ENCODE peak calls at places on chromosome 10, in six cellular contexts. One of them, this sample, is unnamed.

GRCh38 chr10:70315276-70315675 is 31.5 kb upstream of the NPFFR1 start:
- DNase-seq in activated CD4-positive, alpha-beta T cell treated with anti-CD3 and anti-CD28 coated beads, Interleukin-2, amount 50 U/mL, for 4 hours: no peak
- DNase-seq in NCI-H460: no peak
- DNase-seq in cardiac muscle cell: no peak
- DNase-seq in AG04450: no peak
- DNase-seq in uterus: no peak
- DNase-seq in this sample: no peak

GRCh38 chr10:104257235-104257634 is 2.5 kb downstream of the GSTO1 start:
- DNase-seq in activated CD4-positive, alpha-beta T cell treated with anti-CD3 and anti-CD28 coated beads, Interleukin-2, amount 50 U/mL, for 4 hours: no peak
- DNase-seq in NCI-H460: no peak
- DNase-seq in cardiac muscle cell: no peak
- DNase-seq in AG04450: no peak
- DNase-seq in uterus: no peak
- DNase-seq in this sample: no peak

GRCh38 chr10:44125879-44126675 is 258.8 kb downstream of the CXCL12 start:
- DNase-seq in activated CD4-positive, alpha-beta T cell treated with anti-CD3 and anti-CD28 coated beads, Interleukin-2, amount 50 U/mL, for 4 hours: no peak
- DNase-seq in NCI-H460: no peak
- DNase-seq in cardiac muscle cell: peak
- DNase-seq in AG04450: peak
- DNase-seq in uterus: no peak
- DNase-seq in this sample: no peak

GRCh38 chr10:50362547-50363125 is 111.3 kb upstream of the ASAH2 start:
- DNase-seq in activated CD4-positive, alpha-beta T cell treated with anti-CD3 and anti-CD28 coated beads, Interleukin-2, amount 50 U/mL, for 4 hours: no peak
- DNase-seq in NCI-H460: no peak
- DNase-seq in cardiac muscle cell: no peak
- DNase-seq in AG04450: no peak
- DNase-seq in uterus: no peak
- DNase-seq in this sample: no peak

GRCh38 chr10:102641398-102641797 is 2.9 kb upstream of the TRIM8 start:
- DNase-seq in activated CD4-positive, alpha-beta T cell treated with anti-CD3 and anti-CD28 coated beads, Interleukin-2, amount 50 U/mL, for 4 hours: no peak
- DNase-seq in NCI-H460: no peak
- DNase-seq in cardiac muscle cell: no peak
- DNase-seq in AG04450: no peak
- DNase-seq in uterus: no peak
- DNase-seq in this sample: no peak

GRCh38 chr10:86164216-86164774 is 202.3 kb downstream of the GRID1 start:
- DNase-seq in activated CD4-positive, alpha-beta T cell treated with anti-CD3 and anti-CD28 coated beads, Interleukin-2, amount 50 U/mL, for 4 hours: no peak
- DNase-seq in NCI-H460: no peak
- DNase-seq in cardiac muscle cell: no peak
- DNase-seq in AG04450: no peak
- DNase-seq in uterus: no peak
- DNase-seq in this sample: no peak

GRCh38 chr10:91311601-91312000 is 91.1 kb downstream of the PCGF5 start:
- DNase-seq in activated CD4-positive, alpha-beta T cell treated with anti-CD3 and anti-CD28 coated beads, Interleukin-2, amount 50 U/mL, for 4 hours: no peak
- DNase-seq in NCI-H460: no peak
- DNase-seq in cardiac muscle cell: no peak
- DNase-seq in AG04450: no peak
- DNase-seq in uterus: no peak
- DNase-seq in this sample: no peak

GRCh38 chr10:69217119-69217754 is 2.9 kb upstream of the HKDC1 start:
- DNase-seq in activated CD4-positive, alpha-beta T cell treated with anti-CD3 and anti-CD28 coated beads, Interleukin-2, amount 50 U/mL, for 4 hours: no peak
- DNase-seq in NCI-H460: peak
- DNase-seq in cardiac muscle cell: peak
- DNase-seq in AG04450: peak
- DNase-seq in uterus: no peak
- DNase-seq in this sample: no peak

GRCh38 chr10:33253411-33253810 is 81.1 kb downstream of the NRP1 start:
- DNase-seq in activated CD4-positive, alpha-beta T cell treated with anti-CD3 and anti-CD28 coated beads, Interleukin-2, amount 50 U/mL, for 4 hours: no peak
- DNase-seq in NCI-H460: no peak
- DNase-seq in cardiac muscle cell: no peak
- DNase-seq in AG04450: no peak
- DNase-seq in uterus: no peak
- DNase-seq in this sample: no peak

GRCh38 chr10:49605939-49606509 is 4.1 kb upstream of the SLC18A3 start:
- DNase-seq in activated CD4-positive, alpha-beta T cell treated with anti-CD3 and anti-CD28 coated beads, Interleukin-2, amount 50 U/mL, for 4 hours: no peak
- DNase-seq in NCI-H460: no peak
- DNase-seq in cardiac muscle cell: no peak
- DNase-seq in AG04450: no peak
- DNase-seq in uterus: no peak
- DNase-seq in this sample: no peak

GRCh38 chr10:124283215-124284046 is 135.3 kb downstream of the OAT start:
- DNase-seq in activated CD4-positive, alpha-beta T cell treated with anti-CD3 and anti-CD28 coated beads, Interleukin-2, amount 50 U/mL, for 4 hours: no peak
- DNase-seq in NCI-H460: no peak
- DNase-seq in cardiac muscle cell: no peak
- DNase-seq in AG04450: no peak
- DNase-seq in uterus: no peak
- DNase-seq in this sample: no peak

GRCh38 chr10:69061305-69062161 is 26.4 kb upstream of the SRGN start:
- DNase-seq in activated CD4-positive, alpha-beta T cell treated with anti-CD3 and anti-CD28 coated beads, Interleukin-2, amount 50 U/mL, for 4 hours: no peak
- DNase-seq in NCI-H460: peak
- DNase-seq in cardiac muscle cell: peak
- DNase-seq in AG04450: peak
- DNase-seq in uterus: peak
- DNase-seq in this sample: peak

GRCh38 chr10:6770846-6771245 is 190.8 kb upstream of the PRKCQ start:
- DNase-seq in activated CD4-positive, alpha-beta T cell treated with anti-CD3 and anti-CD28 coated beads, Interleukin-2, amount 50 U/mL, for 4 hours: no peak
- DNase-seq in NCI-H460: no peak
- DNase-seq in cardiac muscle cell: no peak
- DNase-seq in AG04450: no peak
- DNase-seq in uterus: no peak
- DNase-seq in this sample: no peak

GRCh38 chr10:66928000-66928770 is 2.3 kb downstream of the LRRTM3 start:
- DNase-seq in activated CD4-positive, alpha-beta T cell treated with anti-CD3 and anti-CD28 coated beads, Interleukin-2, amount 50 U/mL, for 4 hours: no peak
- DNase-seq in NCI-H460: no peak
- DNase-seq in cardiac muscle cell: peak
- DNase-seq in AG04450: no peak
- DNase-seq in uterus: no peak
- DNase-seq in this sample: peak

GRCh38 chr10:133247681-133248333 is 10.2 kb downstream of the VENTX start:
- DNase-seq in activated CD4-positive, alpha-beta T cell treated with anti-CD3 and anti-CD28 coated beads, Interleukin-2, amount 50 U/mL, for 4 hours: no peak
- DNase-seq in NCI-H460: no peak
- DNase-seq in cardiac muscle cell: peak
- DNase-seq in AG04450: no peak
- DNase-seq in uterus: no peak
- DNase-seq in this sample: no peak

GRCh38 chr10:133350950-133351329 is 3.8 kb downstream of the PRAP1 start:
- DNase-seq in activated CD4-positive, alpha-beta T cell treated with anti-CD3 and anti-CD28 coated beads, Interleukin-2, amount 50 U/mL, for 4 hours: no peak
- DNase-seq in NCI-H460: no peak
- DNase-seq in cardiac muscle cell: no peak
- DNase-seq in AG04450: no peak
- DNase-seq in uterus: no peak
- DNase-seq in this sample: no peak

GRCh38 chr10:22308390-22308789 is 7.8 kb upstream of the COMMD3 start:
- DNase-seq in activated CD4-positive, alpha-beta T cell treated with anti-CD3 and anti-CD28 coated beads, Interleukin-2, amount 50 U/mL, for 4 hours: no peak
- DNase-seq in NCI-H460: peak
- DNase-seq in cardiac muscle cell: peak
- DNase-seq in AG04450: no peak
- DNase-seq in uterus: no peak
- DNase-seq in this sample: no peak

GRCh38 chr10:116589911-116590310 is 848 bp upstream of the PNLIPRP1 start:
- DNase-seq in activated CD4-positive, alpha-beta T cell treated with anti-CD3 and anti-CD28 coated beads, Interleukin-2, amount 50 U/mL, for 4 hours: no peak
- DNase-seq in NCI-H460: no peak
- DNase-seq in cardiac muscle cell: no peak
- DNase-seq in AG04450: no peak
- DNase-seq in uterus: no peak
- DNase-seq in this sample: no peak

GRCh38 chr10:77530011-77530410 is 107.6 kb downstream of the KCNMA1 start:
- DNase-seq in activated CD4-positive, alpha-beta T cell treated with anti-CD3 and anti-CD28 coated beads, Interleukin-2, amount 50 U/mL, for 4 hours: no peak
- DNase-seq in NCI-H460: no peak
- DNase-seq in cardiac muscle cell: no peak
- DNase-seq in AG04450: no peak
- DNase-seq in uterus: no peak
- DNase-seq in this sample: no peak

GRCh38 chr10:80504158-80504811 is 33.4 kb upstream of the SH2D4B start:
- DNase-seq in activated CD4-positive, alpha-beta T cell treated with anti-CD3 and anti-CD28 coated beads, Interleukin-2, amount 50 U/mL, for 4 hours: no peak
- DNase-seq in NCI-H460: no peak
- DNase-seq in cardiac muscle cell: no peak
- DNase-seq in AG04450: no peak
- DNase-seq in uterus: no peak
- DNase-seq in this sample: no peak

GRCh38 chr10:78911533-78912340 is 157.0 kb upstream of the ZMIZ1 start:
- DNase-seq in activated CD4-positive, alpha-beta T cell treated with anti-CD3 and anti-CD28 coated beads, Interleukin-2, amount 50 U/mL, for 4 hours: no peak
- DNase-seq in NCI-H460: no peak
- DNase-seq in cardiac muscle cell: no peak
- DNase-seq in AG04450: no peak
- DNase-seq in uterus: no peak
- DNase-seq in this sample: no peak

GRCh38 chr10:44821290-44821689 is 89.8 kb upstream of the TMEM72 start:
- DNase-seq in activated CD4-positive, alpha-beta T cell treated with anti-CD3 and anti-CD28 coated beads, Interleukin-2, amount 50 U/mL, for 4 hours: no peak
- DNase-seq in NCI-H460: no peak
- DNase-seq in cardiac muscle cell: no peak
- DNase-seq in AG04450: no peak
- DNase-seq in uterus: no peak
- DNase-seq in this sample: no peak

GRCh38 chr10:109504401-109504800 is 418.9 kb downstream of the XPNPEP1 start:
- DNase-seq in activated CD4-positive, alpha-beta T cell treated with anti-CD3 and anti-CD28 coated beads, Interleukin-2, amount 50 U/mL, for 4 hours: no peak
- DNase-seq in NCI-H460: no peak
- DNase-seq in cardiac muscle cell: no peak
- DNase-seq in AG04450: no peak
- DNase-seq in uterus: peak
- DNase-seq in this sample: no peak

GRCh38 chr10:33248638-33249037 is 85.8 kb downstream of the NRP1 start:
- DNase-seq in activated CD4-positive, alpha-beta T cell treated with anti-CD3 and anti-CD28 coated beads, Interleukin-2, amount 50 U/mL, for 4 hours: no peak
- DNase-seq in NCI-H460: no peak
- DNase-seq in cardiac muscle cell: peak
- DNase-seq in AG04450: peak
- DNase-seq in uterus: no peak
- DNase-seq in this sample: no peak

GRCh38 chr10:114815751-114816150 is 5.8 kb upstream of the FHIP2A start:
- DNase-seq in activated CD4-positive, alpha-beta T cell treated with anti-CD3 and anti-CD28 coated beads, Interleukin-2, amount 50 U/mL, for 4 hours: no peak
- DNase-seq in NCI-H460: no peak
- DNase-seq in cardiac muscle cell: no peak
- DNase-seq in AG04450: no peak
- DNase-seq in uterus: no peak
- DNase-seq in this sample: no peak

GRCh38 chr10:34821587-34822585 is 6.8 kb upstream of the PARD3 start:
- DNase-seq in activated CD4-positive, alpha-beta T cell treated with anti-CD3 and anti-CD28 coated beads, Interleukin-2, amount 50 U/mL, for 4 hours: no peak
- DNase-seq in NCI-H460: no peak
- DNase-seq in cardiac muscle cell: no peak
- DNase-seq in AG04450: no peak
- DNase-seq in uterus: no peak
- DNase-seq in this sample: no peak

GRCh38 chr10:11867497-11867896 is 44.3 kb downstream of the PROSER2 start:
- DNase-seq in activated CD4-positive, alpha-beta T cell treated with anti-CD3 and anti-CD28 coated beads, Interleukin-2, amount 50 U/mL, for 4 hours: no peak
- DNase-seq in NCI-H460: no peak
- DNase-seq in cardiac muscle cell: no peak
- DNase-seq in AG04450: no peak
- DNase-seq in uterus: no peak
- DNase-seq in this sample: no peak

GRCh38 chr10:555682-556350 is 133.7 kb downstream of the DIP2C start:
- DNase-seq in activated CD4-positive, alpha-beta T cell treated with anti-CD3 and anti-CD28 coated beads, Interleukin-2, amount 50 U/mL, for 4 hours: no peak
- DNase-seq in NCI-H460: no peak
- DNase-seq in cardiac muscle cell: no peak
- DNase-seq in AG04450: no peak
- DNase-seq in uterus: no peak
- DNase-seq in this sample: no peak

GRCh38 chr10:75528392-75528791 is 97.0 kb downstream of the LRMDA start:
- DNase-seq in activated CD4-positive, alpha-beta T cell treated with anti-CD3 and anti-CD28 coated beads, Interleukin-2, amount 50 U/mL, for 4 hours: no peak
- DNase-seq in NCI-H460: no peak
- DNase-seq in cardiac muscle cell: no peak
- DNase-seq in AG04450: no peak
- DNase-seq in uterus: no peak
- DNase-seq in this sample: peak

GRCh38 chr10:13936826-13937225 is 350.1 kb downstream of the PRPF18 start:
- DNase-seq in activated CD4-positive, alpha-beta T cell treated with anti-CD3 and anti-CD28 coated beads, Interleukin-2, amount 50 U/mL, for 4 hours: no peak
- DNase-seq in NCI-H460: no peak
- DNase-seq in cardiac muscle cell: no peak
- DNase-seq in AG04450: no peak
- DNase-seq in uterus: no peak
- DNase-seq in this sample: no peak

GRCh38 chr10:76082232-76082631 is 650.8 kb downstream of the LRMDA start:
- DNase-seq in activated CD4-positive, alpha-beta T cell treated with anti-CD3 and anti-CD28 coated beads, Interleukin-2, amount 50 U/mL, for 4 hours: no peak
- DNase-seq in NCI-H460: no peak
- DNase-seq in cardiac muscle cell: no peak
- DNase-seq in AG04450: no peak
- DNase-seq in uterus: no peak
- DNase-seq in this sample: no peak

GRCh38 chr10:110872145-110872983 is 636 bp downstream of the PDCD4 start:
- DNase-seq in activated CD4-positive, alpha-beta T cell treated with anti-CD3 and anti-CD28 coated beads, Interleukin-2, amount 50 U/mL, for 4 hours: peak
- DNase-seq in NCI-H460: peak
- DNase-seq in cardiac muscle cell: peak
- DNase-seq in AG04450: no peak
- DNase-seq in uterus: peak
- DNase-seq in this sample: peak

GRCh38 chr10:116771101-116771705 is 28.8 kb upstream of the HSPA12A start:
- DNase-seq in activated CD4-positive, alpha-beta T cell treated with anti-CD3 and anti-CD28 coated beads, Interleukin-2, amount 50 U/mL, for 4 hours: no peak
- DNase-seq in NCI-H460: no peak
- DNase-seq in cardiac muscle cell: peak
- DNase-seq in AG04450: peak
- DNase-seq in uterus: peak
- DNase-seq in this sample: no peak

GRCh38 chr10:29370092-29370611 is 81.3 kb downstream of the LYZL1 start:
- DNase-seq in activated CD4-positive, alpha-beta T cell treated with anti-CD3 and anti-CD28 coated beads, Interleukin-2, amount 50 U/mL, for 4 hours: no peak
- DNase-seq in NCI-H460: peak
- DNase-seq in cardiac muscle cell: peak
- DNase-seq in AG04450: no peak
- DNase-seq in uterus: no peak
- DNase-seq in this sample: no peak

GRCh38 chr10:8054498-8055407 is at the start of gene GATA3:
- DNase-seq in activated CD4-positive, alpha-beta T cell treated with anti-CD3 and anti-CD28 coated beads, Interleukin-2, amount 50 U/mL, for 4 hours: peak
- DNase-seq in NCI-H460: peak
- DNase-seq in cardiac muscle cell: peak
- DNase-seq in AG04450: no peak
- DNase-seq in uterus: no peak
- DNase-seq in this sample: no peak

GRCh38 chr10:34648919-34649318 is 166.2 kb downstream of the PARD3 start:
- DNase-seq in activated CD4-positive, alpha-beta T cell treated with anti-CD3 and anti-CD28 coated beads, Interleukin-2, amount 50 U/mL, for 4 hours: no peak
- DNase-seq in NCI-H460: no peak
- DNase-seq in cardiac muscle cell: no peak
- DNase-seq in AG04450: no peak
- DNase-seq in uterus: no peak
- DNase-seq in this sample: no peak

GRCh38 chr10:122052702-122053101 is 63.7 kb downstream of the TACC2 start:
- DNase-seq in activated CD4-positive, alpha-beta T cell treated with anti-CD3 and anti-CD28 coated beads, Interleukin-2, amount 50 U/mL, for 4 hours: no peak
- DNase-seq in NCI-H460: no peak
- DNase-seq in cardiac muscle cell: no peak
- DNase-seq in AG04450: no peak
- DNase-seq in uterus: no peak
- DNase-seq in this sample: no peak

GRCh38 chr10:114163062-114163861 is 10.7 kb downstream of the CCDC186 start:
- DNase-seq in activated CD4-positive, alpha-beta T cell treated with anti-CD3 and anti-CD28 coated beads, Interleukin-2, amount 50 U/mL, for 4 hours: no peak
- DNase-seq in NCI-H460: no peak
- DNase-seq in cardiac muscle cell: peak
- DNase-seq in AG04450: no peak
- DNase-seq in uterus: no peak
- DNase-seq in this sample: no peak

GRCh38 chr10:96743988-96744585 is 23.8 kb upstream of the PIK3AP1 start:
- DNase-seq in activated CD4-positive, alpha-beta T cell treated with anti-CD3 and anti-CD28 coated beads, Interleukin-2, amount 50 U/mL, for 4 hours: no peak
- DNase-seq in NCI-H460: no peak
- DNase-seq in cardiac muscle cell: no peak
- DNase-seq in AG04450: no peak
- DNase-seq in uterus: no peak
- DNase-seq in this sample: peak